ENCODE peak calls at places on chromosomes 3 and 15, in six cellular contexts. M is cardiac muscle cell, Z is H9, S is endothelial cell, U is PC-3, W is gastrocnemius medialis. B is an unnamed sample.

GRCh38 chr15:55829826-55830225 is 86.9 kb upstream of the PRTG start:
- DNase-seq in U (no peak), M (no peak), Z (no peak), W (no peak), S (no peak), B (no peak)

GRCh38 chr3:14876942-14877341 is 58.2 kb downstream of the FGD5 start:
- DNase-seq in W (peak; percentile 23), S (no peak), M (no peak), U (peak; percentile 28), Z (no peak), B (no peak)

GRCh38 chr3:47406762-47407149 is 25.9 kb downstream of the PTPN23 start:
- DNase-seq in W (no peak), U (no peak), Z (no peak), M (no peak), S (no peak), B (no peak)

GRCh38 chr3:101179637-101180036 is 140.7 kb downstream of the IMPG2 start:
- DNase-seq in Z (no peak), S (no peak), U (no peak), W (peak; percentile 16), M (no peak), B (no peak)

GRCh38 chr3:42851228-42851834 is 24.3 kb downstream of the CYP8B1 start:
- DNase-seq in S (no peak), W (no peak), Z (peak; percentile 9), M (no peak), U (peak; percentile 24), B (no peak)

GRCh38 chr3:53629396-53629711 is 134.9 kb downstream of the CACNA1D start:
- DNase-seq in Z (no peak), U (no peak), M (no peak), W (no peak), S (no peak), B (no peak)

GRCh38 chr15:70271422-70272088 is 173.8 kb upstream of the TLE3 start:
- DNase-seq in U (peak; percentile 86), M (no peak), Z (no peak), W (peak; percentile 72), S (no peak), B (no peak)

GRCh38 chr15:26132786-26133185 is 269.7 kb upstream of the ATP10A start:
- DNase-seq in U (no peak), W (no peak), S (no peak), M (no peak), Z (no peak), B (no peak)

GRCh38 chr15:55916666-55917409 is 76.6 kb downstream of the NEDD4 start:
- DNase-seq in W (no peak), Z (no peak), S (no peak), M (peak; percentile 11), U (peak; percentile 43), B (no peak)

GRCh38 chr3:37945803-37946530 is 44.6 kb upstream of the VILL start:
- DNase-seq in S (no peak), Z (no peak), W (no peak), U (peak; percentile 82), M (no peak), B (peak; percentile 12)

GRCh38 chr15:42094512-42094963 is at the start of gene PLA2G4D:
- DNase-seq in U (peak; percentile 60), M (no peak), Z (peak; percentile 56), W (no peak), S (no peak), B (no peak)

GRCh38 chr15:48493084-48493762 is 152.3 kb downstream of the FBN1 start:
- DNase-seq in M (no peak), U (peak; percentile 44), S (no peak), W (no peak), Z (no peak), B (no peak)

GRCh38 chr3:71493372-71493771 is 90.2 kb downstream of the FOXP1 start:
- DNase-seq in W (no peak), U (no peak), M (no peak), Z (no peak), S (no peak), B (no peak)

GRCh38 chr3:11455977-11456376 is 183.8 kb downstream of the ATG7 start:
- DNase-seq in M (no peak), W (no peak), U (no peak), S (no peak), Z (no peak), B (no peak)

GRCh38 chr3:59717679-59718205 is 667.9 kb upstream of the CFAP20DC start:
- DNase-seq in M (no peak), W (no peak), U (no peak), S (no peak), Z (peak; percentile 44), B (no peak)

GRCh38 chr3:98812851-98813374 is 49.8 kb downstream of the ST3GAL6 start:
- DNase-seq in S (no peak), U (peak; percentile 55), W (no peak), M (peak; percentile 45), Z (no peak), B (no peak)

GRCh38 chr15:76177491-76178040 is 117.8 kb downstream of the TMEM266 start:
- DNase-seq in W (peak; percentile 99), U (peak; percentile 23), M (no peak), S (no peak), Z (no peak), B (no peak)

GRCh38 chr15:73190189-73190601 is 137.9 kb downstream of the NEO1 start:
- DNase-seq in S (no peak), W (no peak), Z (no peak), M (no peak), U (no peak), B (no peak)

GRCh38 chr15:37099321-37100108 is 834 bp downstream of the MEIS2 start:
- DNase-seq in Z (no peak), M (no peak), U (peak; percentile 77), S (no peak), W (no peak), B (peak; percentile 25)

GRCh38 chr3:28081533-28081947 is 159.9 kb upstream of the CMC1 start:
- DNase-seq in U (no peak), W (no peak), Z (peak; percentile 51), M (no peak), S (no peak), B (no peak)

GRCh38 chr3:27939940-27940339 is 217.8 kb upstream of the EOMES start:
- DNase-seq in S (no peak), Z (peak; percentile 67), M (peak; percentile 53), W (no peak), U (no peak), B (peak; percentile 33)

GRCh38 chr3:188573286-188573928 is 419.4 kb downstream of the LPP start:
- DNase-seq in Z (peak; percentile 37), U (no peak), S (no peak), W (no peak), M (no peak), B (no peak)
- TF ChIP-seq CTCF in Z (peak; percentile 38), U (no peak), S (no peak), W (no peak), M (no peak), B (no peak)

GRCh38 chr3:163476179-163476578 is 1602.1 kb downstream of the SI start:
- DNase-seq in S (no peak), Z (no peak), U (peak; percentile 75), W (no peak), M (peak; percentile 25), B (no peak)
- TF ChIP-seq CTCF in S (no peak), Z (peak; percentile 25), U (peak; percentile 78), W (no peak), M (no peak), B (no peak)

GRCh38 chr3:142873569-142873968 is 15.3 kb downstream of the PCOLCE2 start:
- DNase-seq in U (no peak), M (no peak), S (no peak), W (no peak), Z (no peak), B (no peak)
- TF ChIP-seq CTCF in U (no peak), M (no peak), S (no peak), W (no peak), Z (no peak), B (no peak)

DNA sequence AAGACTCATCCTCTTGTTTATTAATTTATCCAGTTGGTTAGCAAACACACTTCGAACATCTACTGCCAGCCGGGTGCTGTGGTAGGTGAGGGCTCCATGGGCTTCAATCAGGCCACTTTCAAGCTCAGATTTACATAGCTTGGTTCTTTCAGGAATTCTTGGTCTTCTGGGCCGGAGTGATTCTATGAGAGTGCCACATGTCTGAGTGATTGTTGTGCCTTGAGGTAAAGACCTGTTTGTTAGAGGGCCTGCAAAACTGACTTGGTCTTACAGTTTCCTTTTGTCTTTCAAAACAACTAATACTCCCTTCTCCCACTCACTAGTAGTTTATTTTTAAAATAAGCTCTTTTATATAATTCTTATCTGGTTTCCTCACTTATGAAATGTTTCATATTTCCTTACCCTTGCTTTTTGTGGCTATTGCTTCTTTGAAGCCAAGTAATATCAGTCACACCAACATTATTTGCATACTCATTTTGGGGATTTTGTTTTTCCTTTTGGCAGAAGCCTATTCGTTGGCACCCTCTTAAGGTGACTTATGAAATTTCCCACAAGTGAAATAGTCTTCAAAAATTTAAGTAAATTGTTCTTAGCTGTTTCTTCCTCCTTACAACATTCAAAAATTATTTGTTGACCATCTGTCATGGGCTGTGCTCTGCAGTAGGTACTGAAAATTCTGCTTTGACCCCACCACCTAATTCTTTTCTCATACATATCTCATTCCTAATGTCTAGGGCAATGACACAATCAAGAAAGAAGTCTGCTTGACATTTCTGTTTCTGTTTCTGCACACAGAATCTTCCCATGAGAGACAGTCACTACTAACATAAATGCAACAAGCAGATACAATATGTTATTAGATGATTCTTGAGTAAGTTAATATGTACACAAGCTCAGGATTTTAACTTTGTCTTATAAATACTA is 120.2 kb downstream of the LRRC28 start:
- DNase-seq in U (no peak), W (no peak), M (no peak), S (no peak), Z (no peak), B (no peak)
- TF ChIP-seq CTCF in U (peak; percentile 33), W (no peak), M (no peak), S (no peak), Z (no peak), B (no peak)

B was measured in nephron progenitor cell.